ENCODE peak calls at places on chromosomes 2 and 18, in four cellular contexts. Q is prostate gland, Y is GM23338, C is endothelial cell of umbilical vein. D is an unnamed sample.

GRCh38 chr2:154132827-154133226 is 261.1 kb downstream of the GALNT13 start:
- DNase-seq in Y (no peak), C (no peak), Q (no peak), D (no peak)

GRCh38 chr2:238947920-238948710 is 100.2 kb downstream of the TWIST2 start:
- DNase-seq in Y (peak), C (peak), Q (no peak), D (no peak)

GRCh38 chr2:37561615-37562569 is 109.5 kb downstream of the CDC42EP3 start:
- DNase-seq in Q (no peak), Y (peak), C (peak), D (no peak)

GRCh38 chr2:191441761-191442160 is 196.6 kb downstream of the MYO1B start:
- DNase-seq in Y (no peak), C (no peak), Q (no peak), D (no peak)

GRCh38 chr2:20351555-20352229 is 1.0 kb upstream of the PUM2 start:
- DNase-seq in C (no peak), Y (no peak), Q (peak), D (no peak)

GRCh38 chr2:232523682-232524597 is 2.0 kb upstream of the CHRND start:
- DNase-seq in Q (no peak), Y (peak), C (peak), D (no peak)

GRCh38 chr2:105873721-105874120 is 129.0 kb downstream of the NCK2 start:
- DNase-seq in C (peak), Q (no peak), Y (no peak), D (peak)

GRCh38 chr2:159249955-159250723 is 36.4 kb downstream of the WDSUB1 start:
- DNase-seq in Q (peak), C (peak), Y (no peak), D (no peak)

GRCh38 chr2:168703926-168704325 is 98.5 kb upstream of the NOSTRIN start:
- DNase-seq in C (no peak), Y (no peak), Q (no peak), D (no peak)

GRCh38 chr18:32956591-32957310 is 183.9 kb upstream of the KLHL14 start:
- DNase-seq in C (peak), Y (peak), Q (no peak), D (no peak)

GRCh38 chr18:24835751-24836150 is 375.3 kb downstream of the HRH4 start:
- DNase-seq in C (no peak), Q (no peak), Y (no peak), D (no peak)

GRCh38 chr18:24827500-24827899 is 367.1 kb downstream of the HRH4 start:
- DNase-seq in Q (no peak), Y (no peak), C (no peak), D (no peak)

GRCh38 chr18:24837065-24837464 is 376.6 kb downstream of the HRH4 start:
- DNase-seq in Q (no peak), Y (no peak), C (no peak), D (no peak)

GRCh38 chr18:24831091-24831490 is 370.7 kb downstream of the HRH4 start:
- DNase-seq in Y (no peak), Q (no peak), C (no peak), D (no peak)

DNA sequence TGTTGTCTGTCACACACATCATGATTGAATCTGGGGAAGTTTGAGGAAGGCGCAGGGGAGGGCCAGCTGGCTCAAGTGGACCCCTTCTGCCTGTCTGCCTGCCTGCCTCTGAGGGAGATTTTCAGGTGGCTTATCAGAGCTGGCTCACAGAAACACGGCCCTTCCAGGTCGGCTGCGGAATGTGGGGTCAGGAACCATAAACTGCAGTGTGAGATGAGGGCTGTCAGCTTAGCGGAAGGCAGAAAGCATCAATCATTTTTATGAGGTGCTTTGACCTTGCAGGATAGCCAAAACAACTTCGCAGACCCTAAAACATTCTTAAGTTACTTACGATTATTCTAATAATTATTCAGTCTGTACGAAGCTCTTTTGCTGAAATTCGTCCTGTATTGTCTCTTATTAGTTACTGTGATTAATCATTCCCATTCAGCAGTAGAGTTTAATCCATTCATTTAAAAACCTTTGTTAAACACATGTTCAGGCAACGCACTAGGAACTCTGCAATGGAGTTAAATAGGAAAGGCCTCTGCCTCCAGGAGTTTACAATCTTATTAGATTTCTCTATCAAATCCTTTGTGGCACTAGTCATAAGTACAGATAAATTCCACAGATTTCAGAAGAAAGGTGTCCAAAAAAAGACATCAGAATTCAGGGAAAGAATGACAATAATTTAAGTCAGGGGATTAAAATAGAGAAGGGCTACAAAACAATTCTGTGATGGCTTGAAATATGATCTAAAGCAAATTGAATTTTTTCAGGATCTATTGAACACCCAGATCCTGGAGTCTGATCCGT is 371.6 kb downstream of the HRH4 start:
- DNase-seq in Q (no peak), Y (no peak), C (peak), D (no peak)
- TF ChIP-seq POLR2AphosphoS5 in Q (no peak), Y (no peak), C (peak), D (no peak)

GRCh38 chr18:80104364-80104779 is 4.7 kb upstream of the ADNP2 start:
- DNase-seq in Q (no peak), Y (peak), C (no peak), D (no peak)

GRCh38 chr18:80105369-80106167 is 3.5 kb upstream of the ADNP2 start:
- DNase-seq in Q (no peak), C (no peak), Y (no peak), D (no peak)

GRCh38 chr18:80107396-80107795 is 1.7 kb upstream of the ADNP2 start:
- DNase-seq in Y (no peak), Q (no peak), C (no peak), D (no peak)

GRCh38 chr18:80106482-80107051 is 2.5 kb upstream of the ADNP2 start:
- DNase-seq in C (no peak), Y (no peak), Q (no peak), D (no peak)

GRCh38 chr18:80103231-80103630 is 5.8 kb upstream of the ADNP2 start:
- DNase-seq in Q (no peak), C (no peak), Y (no peak), D (no peak)
- TF ChIP-seq POLR2AphosphoS5 in Q (no peak), C (no peak), Y (no peak), D (no peak)

DNA sequence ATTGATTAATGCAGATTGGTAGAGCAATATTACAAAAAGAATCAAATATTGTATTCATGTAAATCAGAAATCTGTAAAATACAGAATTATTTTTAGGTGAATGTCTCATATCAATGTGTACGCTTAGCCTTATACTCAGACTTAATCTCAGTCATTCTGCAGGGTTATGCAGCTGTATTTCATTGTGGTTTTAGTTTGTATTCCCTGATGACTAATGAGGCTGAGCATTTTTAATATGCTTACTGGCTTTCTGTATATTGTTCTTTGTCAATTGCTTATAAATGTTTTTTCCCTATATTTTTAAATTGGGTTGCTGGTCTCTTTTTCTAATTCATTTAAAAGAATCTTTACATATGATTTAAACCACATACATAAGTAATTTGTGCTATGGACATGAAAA is 50.1 kb downstream of the CDH19 start:
- DNase-seq in Q (no peak), Y (no peak), C (no peak), D (no peak)
- TF ChIP-seq POLR2AphosphoS5 in Q (no peak), Y (no peak), C (no peak), D (no peak)

DNA sequence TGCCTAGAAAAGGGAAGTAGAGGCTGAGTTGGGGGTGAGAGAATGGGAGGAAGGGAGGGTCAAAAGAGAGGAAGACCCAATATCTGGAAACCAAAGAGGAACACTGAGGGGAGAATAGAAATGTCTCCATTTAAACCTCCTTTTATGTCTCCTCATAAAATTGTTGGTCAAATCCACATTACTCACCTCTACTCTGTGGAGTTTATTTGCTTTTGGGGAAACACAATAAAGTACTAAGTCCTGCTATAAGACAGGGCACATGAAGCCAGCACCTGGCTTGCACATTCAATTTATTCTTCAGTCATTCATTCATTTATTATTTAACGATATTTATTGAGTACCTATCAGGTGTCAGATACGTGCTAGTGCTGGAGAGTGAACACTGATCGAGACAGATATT is 60.3 kb upstream of the NFE2L2 start:
- DNase-seq in C (no peak), Y (no peak), Q (no peak), D (no peak)
- TF ChIP-seq POLR2AphosphoS5 in C (no peak), Y (no peak), Q (no peak), D (no peak)

DNA sequence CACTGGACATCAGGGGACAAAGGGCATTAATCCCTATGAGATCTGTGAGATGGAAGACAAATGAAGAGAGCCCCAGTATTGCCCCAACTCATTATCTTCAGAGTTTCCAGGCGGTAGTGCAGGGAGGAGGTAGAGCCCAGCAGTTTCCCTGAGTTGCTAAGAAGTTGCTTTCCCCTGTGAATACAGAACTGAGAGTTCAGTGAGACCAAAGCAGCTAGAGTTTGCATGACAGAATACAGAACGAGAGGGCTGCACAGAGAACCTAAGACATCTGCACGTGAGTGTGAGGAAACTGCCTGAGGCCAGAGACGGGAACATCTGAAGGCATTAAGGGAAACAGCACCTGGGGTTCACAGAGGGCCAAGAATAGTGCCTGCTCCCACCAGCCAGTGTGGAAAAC is 18.1 kb upstream of the PGAP1 start:
- DNase-seq in Y (no peak), C (no peak), Q (no peak), D (peak)
- TF ChIP-seq POLR2AphosphoS5 in Y (no peak), C (no peak), Q (no peak), D (no peak)

GRCh38 chr2:33166287-33166881 is 219.6 kb downstream of the LTBP1 start:
- DNase-seq in Y (no peak), C (peak), Q (no peak), D (no peak)
- TF ChIP-seq POLR2AphosphoS5 in Y (no peak), C (no peak), Q (no peak), D (no peak)

GRCh38 chr2:66701656-66702055 is 266.7 kb downstream of the MEIS1 start:
- DNase-seq in Y (no peak), Q (no peak), C (no peak), D (no peak)

GRCh38 chr2:66699481-66700180 is 264.7 kb downstream of the MEIS1 start:
- DNase-seq in C (no peak), Y (peak), Q (no peak), D (no peak)

GRCh38 chr2:66700181-66700686 is 265.3 kb downstream of the MEIS1 start:
- DNase-seq in Y (peak), C (no peak), Q (no peak), D (no peak)

GRCh38 chr2:66702251-66702745 is 267.4 kb downstream of the MEIS1 start:
- DNase-seq in C (no peak), Q (no peak), Y (no peak), D (no peak)

DNA sequence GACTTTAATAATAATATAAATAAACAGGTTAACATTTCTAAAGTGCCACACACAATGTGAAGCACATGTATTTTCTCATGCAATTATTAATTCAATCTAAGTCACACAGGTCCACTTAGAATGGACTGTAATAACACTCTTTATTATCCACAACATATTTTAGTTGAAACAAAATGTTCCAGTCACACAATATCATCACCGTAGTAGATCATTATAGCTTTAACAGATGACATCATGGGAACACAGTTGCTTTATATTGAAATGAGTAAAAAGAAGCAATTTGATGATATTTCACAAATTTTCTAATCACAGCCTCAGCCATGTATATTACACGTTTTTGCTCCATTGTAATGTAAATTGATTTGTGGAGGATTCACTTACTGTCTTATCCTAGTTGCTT is 266.3 kb downstream of the MEIS1 start:
- DNase-seq in Y (no peak), Q (no peak), C (no peak), D (no peak)
- TF ChIP-seq POLR2AphosphoS5 in Y (no peak), Q (no peak), C (no peak), D (no peak)

GRCh38 chr2:70994445-70995226 is at the start of gene TEX261:
- DNase-seq in Y (peak), C (peak), Q (peak), D (peak)
- TF ChIP-seq POLR2AphosphoS5 in Y (peak), C (peak), Q (no peak), D (peak)